ENCODE peak calls at places on chromosome 22, in seven cellular contexts. One of them, this sample, is unnamed.

GRCh38 chr22:36816635-36817428 is at the start of gene PVALB:
- DNase-seq in GM12878: no peak
- DNase-seq in ovary: no peak
- DNase-seq in endothelial cell of umbilical vein: peak
- DNase-seq in heart left ventricle: no peak
- DNase-seq in Peyer's patch: no peak
- DNase-seq in breast epithelium: no peak
- DNase-seq in this sample: no peak

GRCh38 chr22:50720861-50721844 is 16.9 kb upstream of the ACR start:
- DNase-seq in Peyer's patch: no peak
- DNase-seq in heart left ventricle: peak
- DNase-seq in ovary: no peak
- DNase-seq in endothelial cell of umbilical vein: no peak
- DNase-seq in GM12878: no peak
- DNase-seq in breast epithelium: no peak
- DNase-seq in this sample: no peak

GRCh38 chr22:30276041-30276440 is 9.4 kb upstream of the OSM start:
- DNase-seq in GM12878: no peak
- DNase-seq in Peyer's patch: no peak
- DNase-seq in heart left ventricle: no peak
- DNase-seq in ovary: no peak
- DNase-seq in endothelial cell of umbilical vein: no peak
- DNase-seq in breast epithelium: no peak
- DNase-seq in this sample: no peak

GRCh38 chr22:49752598-49753091 is 75.0 kb downstream of the BRD1 start:
- DNase-seq in heart left ventricle: no peak
- DNase-seq in Peyer's patch: no peak
- DNase-seq in breast epithelium: no peak
- DNase-seq in ovary: no peak
- DNase-seq in endothelial cell of umbilical vein: no peak
- DNase-seq in GM12878: no peak
- DNase-seq in this sample: peak

GRCh38 chr22:32843300-32843699 is 41.8 kb downstream of the TIMP3 start:
- DNase-seq in GM12878: no peak
- DNase-seq in ovary: no peak
- DNase-seq in endothelial cell of umbilical vein: no peak
- DNase-seq in Peyer's patch: no peak
- DNase-seq in breast epithelium: no peak
- DNase-seq in heart left ventricle: no peak
- DNase-seq in this sample: no peak

GRCh38 chr22:33210129-33210784 is 152.1 kb upstream of the SYN3 start:
- DNase-seq in breast epithelium: no peak
- DNase-seq in ovary: no peak
- DNase-seq in endothelial cell of umbilical vein: peak
- DNase-seq in heart left ventricle: no peak
- DNase-seq in GM12878: no peak
- DNase-seq in Peyer's patch: no peak
- DNase-seq in this sample: no peak

GRCh38 chr22:23072911-23073491 is 2.7 kb downstream of the GNAZ start:
- DNase-seq in ovary: peak
- DNase-seq in heart left ventricle: peak
- DNase-seq in Peyer's patch: no peak
- DNase-seq in breast epithelium: no peak
- DNase-seq in endothelial cell of umbilical vein: no peak
- DNase-seq in GM12878: no peak
- DNase-seq in this sample: peak

GRCh38 chr22:50015451-50016307 is 3.1 kb upstream of the IL17REL start:
- DNase-seq in ovary: no peak
- DNase-seq in Peyer's patch: no peak
- DNase-seq in breast epithelium: no peak
- DNase-seq in heart left ventricle: peak
- DNase-seq in endothelial cell of umbilical vein: no peak
- DNase-seq in GM12878: no peak
- DNase-seq in this sample: no peak

GRCh38 chr22:48734961-48735360 is 1092.7 kb downstream of the BRD1 start:
- DNase-seq in heart left ventricle: peak
- DNase-seq in endothelial cell of umbilical vein: no peak
- DNase-seq in GM12878: no peak
- DNase-seq in ovary: no peak
- DNase-seq in breast epithelium: no peak
- DNase-seq in Peyer's patch: no peak
- DNase-seq in this sample: no peak

GRCh38 chr22:21634081-21634480 is 1.5 kb downstream of the CCDC116 start:
- DNase-seq in heart left ventricle: no peak
- DNase-seq in breast epithelium: no peak
- DNase-seq in ovary: no peak
- DNase-seq in Peyer's patch: no peak
- DNase-seq in GM12878: no peak
- DNase-seq in endothelial cell of umbilical vein: no peak
- DNase-seq in this sample: no peak

GRCh38 chr22:50506611-50507420 is 686 bp downstream of the LMF2 start:
- DNase-seq in endothelial cell of umbilical vein: no peak
- DNase-seq in ovary: peak
- DNase-seq in GM12878: no peak
- DNase-seq in Peyer's patch: no peak
- DNase-seq in heart left ventricle: no peak
- DNase-seq in breast epithelium: no peak
- DNase-seq in this sample: no peak

GRCh38 chr22:48039326-48039725 is 1276.9 kb downstream of the TBC1D22A start:
- DNase-seq in Peyer's patch: no peak
- DNase-seq in GM12878: no peak
- DNase-seq in breast epithelium: no peak
- DNase-seq in endothelial cell of umbilical vein: no peak
- DNase-seq in heart left ventricle: no peak
- DNase-seq in ovary: no peak
- DNase-seq in this sample: peak

GRCh38 chr22:50529416-50530279 is at the start of gene TYMP:
- DNase-seq in ovary: peak
- DNase-seq in endothelial cell of umbilical vein: no peak
- DNase-seq in GM12878: no peak
- DNase-seq in Peyer's patch: peak
- DNase-seq in heart left ventricle: peak
- DNase-seq in breast epithelium: no peak
- DNase-seq in this sample: peak

GRCh38 chr22:37581534-37581933 is 1.6 kb upstream of the LGALS2 start:
- DNase-seq in Peyer's patch: no peak
- DNase-seq in heart left ventricle: peak
- DNase-seq in breast epithelium: no peak
- DNase-seq in GM12878: no peak
- DNase-seq in ovary: no peak
- DNase-seq in endothelial cell of umbilical vein: no peak
- DNase-seq in this sample: no peak

GRCh38 chr22:21632237-21632895 is at the start of gene CCDC116:
- DNase-seq in Peyer's patch: peak
- DNase-seq in breast epithelium: no peak
- DNase-seq in ovary: no peak
- DNase-seq in GM12878: no peak
- DNase-seq in heart left ventricle: peak
- DNase-seq in endothelial cell of umbilical vein: no peak
- DNase-seq in this sample: no peak

GRCh38 chr22:35961480-35961902 is 67.1 kb downstream of the RBFOX2 start:
- DNase-seq in GM12878: no peak
- DNase-seq in ovary: peak
- DNase-seq in endothelial cell of umbilical vein: peak
- DNase-seq in breast epithelium: no peak
- DNase-seq in Peyer's patch: no peak
- DNase-seq in heart left ventricle: no peak
- DNase-seq in this sample: peak

GRCh38 chr22:31346733-31347250 is 646 bp upstream of the PATZ1 start:
- DNase-seq in Peyer's patch: peak
- DNase-seq in breast epithelium: peak
- DNase-seq in GM12878: no peak
- DNase-seq in heart left ventricle: peak
- DNase-seq in endothelial cell of umbilical vein: peak
- DNase-seq in ovary: peak
- DNase-seq in this sample: peak

GRCh38 chr22:39958009-39958711 is 2.0 kb upstream of the TMA7B start:
- DNase-seq in breast epithelium: no peak
- DNase-seq in ovary: no peak
- DNase-seq in GM12878: no peak
- DNase-seq in endothelial cell of umbilical vein: no peak
- DNase-seq in Peyer's patch: no peak
- DNase-seq in heart left ventricle: no peak
- DNase-seq in this sample: no peak

GRCh38 chr22:39960791-39961746 is 872 bp downstream of the TMA7B start:
- DNase-seq in GM12878: peak
- DNase-seq in heart left ventricle: no peak
- DNase-seq in ovary: no peak
- DNase-seq in breast epithelium: no peak
- DNase-seq in Peyer's patch: peak
- DNase-seq in endothelial cell of umbilical vein: no peak
- DNase-seq in this sample: no peak

GRCh38 chr22:39958916-39959639 is 1.1 kb upstream of the TMA7B start:
- DNase-seq in GM12878: no peak
- DNase-seq in breast epithelium: no peak
- DNase-seq in ovary: no peak
- DNase-seq in Peyer's patch: no peak
- DNase-seq in heart left ventricle: no peak
- DNase-seq in endothelial cell of umbilical vein: no peak
- DNase-seq in this sample: no peak

GRCh38 chr22:39962071-39962470 is 1.9 kb downstream of the TMA7B start:
- DNase-seq in endothelial cell of umbilical vein: no peak
- DNase-seq in GM12878: no peak
- DNase-seq in breast epithelium: no peak
- DNase-seq in ovary: no peak
- DNase-seq in Peyer's patch: no peak
- DNase-seq in heart left ventricle: no peak
- DNase-seq in this sample: no peak

DNA sequence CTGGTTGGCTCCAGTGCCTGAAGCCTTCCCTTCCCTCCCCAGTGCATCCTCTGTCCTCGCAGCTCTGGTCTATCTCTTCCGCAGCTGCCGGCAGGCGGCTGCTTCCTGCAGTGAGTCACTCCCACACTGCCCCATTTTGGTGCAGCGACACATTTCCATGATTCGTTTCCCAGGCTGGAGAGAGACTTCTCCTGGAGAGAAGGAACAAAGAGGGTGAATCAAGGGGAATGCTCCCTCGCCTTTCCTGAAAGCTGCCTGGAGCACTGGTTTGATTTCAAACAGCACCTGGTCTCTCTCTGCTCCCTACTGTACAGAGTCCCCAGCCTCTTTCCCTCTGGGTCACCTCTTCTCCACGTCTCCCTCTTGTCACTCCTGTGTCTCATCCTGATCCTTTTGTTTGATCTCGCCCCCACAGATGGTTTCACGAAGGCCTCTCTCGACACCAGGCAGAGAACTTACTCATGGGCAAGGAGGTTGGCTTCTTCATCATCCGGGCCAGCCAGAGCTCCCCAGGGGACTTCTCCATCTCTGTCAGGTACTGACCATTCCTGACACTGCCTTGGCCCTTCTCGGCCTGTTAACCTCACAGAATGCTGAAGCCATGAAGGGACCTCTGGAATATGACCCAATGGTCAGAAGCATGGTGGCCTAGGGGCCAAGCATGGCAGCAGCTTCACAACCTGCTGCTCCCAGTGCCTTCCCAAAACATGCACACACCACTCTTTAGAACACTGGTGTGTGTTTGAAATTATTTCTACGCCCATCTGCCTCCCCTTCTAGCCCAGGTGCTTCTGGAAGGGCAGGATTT is at the start of gene TMA7B:
- DNase-seq in Peyer's patch: peak
- DNase-seq in breast epithelium: no peak
- DNase-seq in ovary: no peak
- DNase-seq in endothelial cell of umbilical vein: peak
- DNase-seq in heart left ventricle: no peak
- DNase-seq in GM12878: no peak
- DNase-seq in this sample: no peak
- H3K4me3 ChIP-seq in Peyer's patch: no peak
- H3K4me3 ChIP-seq in breast epithelium: no peak
- H3K4me3 ChIP-seq in ovary: no peak
- H3K4me3 ChIP-seq in endothelial cell of umbilical vein: no peak
- H3K4me3 ChIP-seq in heart left ventricle: no peak
- H3K4me3 ChIP-seq in GM12878: peak
- H3K4me3 ChIP-seq in this sample: no peak

GRCh38 chr22:38737302-38738060 is 18.3 kb downstream of the SUN2 start:
- DNase-seq in GM12878: no peak
- DNase-seq in ovary: no peak
- DNase-seq in endothelial cell of umbilical vein: no peak
- DNase-seq in heart left ventricle: peak
- DNase-seq in Peyer's patch: no peak
- DNase-seq in breast epithelium: no peak
- DNase-seq in this sample: no peak
- TF ChIP-seq POLR2A in GM12878: peak
- TF ChIP-seq POLR2A in ovary: no peak
- TF ChIP-seq POLR2A in endothelial cell of umbilical vein: no peak
- TF ChIP-seq POLR2A in heart left ventricle: no peak
- TF ChIP-seq POLR2A in Peyer's patch: no peak
- TF ChIP-seq POLR2A in breast epithelium: no peak
- TF ChIP-seq POLR2A in this sample: no peak

GRCh38 chr22:24367841-24368240 is 59.6 kb upstream of the ADORA2A start:
- DNase-seq in Peyer's patch: no peak
- DNase-seq in heart left ventricle: no peak
- DNase-seq in endothelial cell of umbilical vein: no peak
- DNase-seq in ovary: no peak
- DNase-seq in GM12878: no peak
- DNase-seq in breast epithelium: no peak
- DNase-seq in this sample: no peak
- H3K4me3 ChIP-seq in Peyer's patch: no peak
- H3K4me3 ChIP-seq in heart left ventricle: no peak
- H3K4me3 ChIP-seq in endothelial cell of umbilical vein: no peak
- H3K4me3 ChIP-seq in ovary: no peak
- H3K4me3 ChIP-seq in GM12878: no peak
- H3K4me3 ChIP-seq in breast epithelium: no peak
- H3K4me3 ChIP-seq in this sample: no peak

DNA sequence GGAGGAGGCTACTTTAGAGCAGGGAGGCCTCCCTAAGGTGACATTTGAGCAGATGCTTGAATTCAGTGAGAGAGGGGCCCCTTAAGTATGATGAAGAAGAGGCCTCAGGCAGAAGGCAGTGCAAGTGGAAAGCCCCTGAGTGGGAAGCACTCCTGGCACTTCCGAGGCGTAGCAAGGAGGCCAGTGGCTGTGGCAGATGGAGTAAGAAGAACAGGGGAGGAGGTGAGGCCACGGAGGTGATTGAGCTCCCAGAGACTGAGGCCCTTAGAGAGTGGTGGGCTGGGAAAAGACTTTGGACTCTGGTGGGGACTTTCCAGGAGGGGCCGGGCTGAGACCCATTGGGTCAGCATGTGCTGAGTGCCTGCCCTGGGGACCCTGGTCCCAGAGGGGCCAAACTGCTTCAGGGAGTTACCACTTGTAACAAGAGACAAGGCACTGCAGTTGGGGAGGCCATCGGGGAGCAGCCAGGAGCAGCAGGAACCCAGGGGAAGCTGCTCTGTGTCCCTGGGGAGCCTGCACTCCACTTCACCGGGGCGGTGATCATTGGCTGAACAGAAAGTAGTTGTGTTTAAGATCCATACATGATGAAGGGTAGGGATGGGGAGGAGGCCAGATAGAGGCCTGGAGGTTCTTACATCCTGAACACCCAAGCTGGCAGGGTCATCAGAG is 2.5 kb upstream of the CENPM start:
- DNase-seq in GM12878: no peak
- DNase-seq in endothelial cell of umbilical vein: no peak
- DNase-seq in ovary: no peak
- DNase-seq in Peyer's patch: no peak
- DNase-seq in heart left ventricle: no peak
- DNase-seq in breast epithelium: no peak
- DNase-seq in this sample: no peak
- TF ChIP-seq POLR2A in GM12878: peak
- TF ChIP-seq POLR2A in endothelial cell of umbilical vein: no peak
- TF ChIP-seq POLR2A in ovary: no peak
- TF ChIP-seq POLR2A in Peyer's patch: no peak
- TF ChIP-seq POLR2A in heart left ventricle: no peak
- TF ChIP-seq POLR2A in breast epithelium: no peak
- TF ChIP-seq POLR2A in this sample: no peak